ENCODE peak calls at places on chromosomes 12 and 14, in four cellular contexts. N, R, D and U are unnamed samples.

GRCh38 chr12:57262126-57262822 is 11.3 kb upstream of the STAC3 start:
- DNase-seq in N (no peak), R (no peak), D (no peak), U (no peak)

GRCh38 chr12:64618953-64619590 is 8.8 kb downstream of the RASSF3 start:
- DNase-seq in N (no peak), R (peak; percentile 76), D (no peak), U (no peak)

GRCh38 chr12:15530361-15530760 is 208.1 kb downstream of the PTPRO start:
- DNase-seq in N (no peak), R (no peak), D (no peak), U (no peak)

GRCh38 chr12:85963322-85963721 is 89.2 kb downstream of the NTS start:
- DNase-seq in N (no peak), R (no peak), D (no peak), U (no peak)

GRCh38 chr12:113936460-113936859 is 29.7 kb downstream of the RBM19 start:
- DNase-seq in N (no peak), R (no peak), D (no peak), U (peak; percentile 24)

GRCh38 chr14:99257673-99258221 is 14.2 kb downstream of the BCL11B start:
- DNase-seq in N (no peak), R (no peak), D (no peak), U (no peak)

GRCh38 chr12:21296751-21297406 is 37.8 kb downstream of the SLCO1A2 start:
- DNase-seq in N (no peak), R (peak; percentile 8), D (no peak), U (peak; percentile 16)

GRCh38 chr12:120100630-120101029 is 15.9 kb downstream of the RAB35 start:
- DNase-seq in N (no peak), R (no peak), D (no peak), U (no peak)

GRCh38 chr12:89507015-89507824 is 17.4 kb downstream of the GALNT4 start:
- DNase-seq in N (no peak), R (no peak), D (peak; percentile 43), U (peak; percentile 29)

GRCh38 chr14:105138551-105139111 is 29.9 kb downstream of the JAG2 start:
- DNase-seq in N (no peak), R (no peak), D (no peak), U (no peak)

GRCh38 chr14:98227000-98227726 is 1044.8 kb downstream of the BCL11B start:
- DNase-seq in N (no peak), R (no peak), D (no peak), U (no peak)

GRCh38 chr12:79058342-79058741 is 193.8 kb downstream of the SYT1 start:
- DNase-seq in N (no peak), R (no peak), D (peak; percentile 13), U (peak; percentile 7)

GRCh38 chr12:71642264-71642663 is 21.4 kb downstream of the ZFC3H1 start:
- DNase-seq in N (no peak), R (no peak), D (no peak), U (no peak)

GRCh38 chr12:47194501-47194900 is 114.7 kb upstream of the AMIGO2 start:
- DNase-seq in N (no peak), R (peak; percentile 75), D (no peak), U (no peak)

GRCh38 chr12:66438601-66439000 is 136.3 kb downstream of the HELB start:
- DNase-seq in N (no peak), R (no peak), D (no peak), U (no peak)

GRCh38 chr12:121800694-121801600 is 2.9 kb upstream of the SETD1B start:
- DNase-seq in N (no peak), R (peak; percentile 83), D (no peak), U (no peak)

GRCh38 chr12:59268295-59268809 is 327.5 kb upstream of the SLC16A7 start:
- DNase-seq in N (no peak), R (no peak), D (no peak), U (no peak)

DNA sequence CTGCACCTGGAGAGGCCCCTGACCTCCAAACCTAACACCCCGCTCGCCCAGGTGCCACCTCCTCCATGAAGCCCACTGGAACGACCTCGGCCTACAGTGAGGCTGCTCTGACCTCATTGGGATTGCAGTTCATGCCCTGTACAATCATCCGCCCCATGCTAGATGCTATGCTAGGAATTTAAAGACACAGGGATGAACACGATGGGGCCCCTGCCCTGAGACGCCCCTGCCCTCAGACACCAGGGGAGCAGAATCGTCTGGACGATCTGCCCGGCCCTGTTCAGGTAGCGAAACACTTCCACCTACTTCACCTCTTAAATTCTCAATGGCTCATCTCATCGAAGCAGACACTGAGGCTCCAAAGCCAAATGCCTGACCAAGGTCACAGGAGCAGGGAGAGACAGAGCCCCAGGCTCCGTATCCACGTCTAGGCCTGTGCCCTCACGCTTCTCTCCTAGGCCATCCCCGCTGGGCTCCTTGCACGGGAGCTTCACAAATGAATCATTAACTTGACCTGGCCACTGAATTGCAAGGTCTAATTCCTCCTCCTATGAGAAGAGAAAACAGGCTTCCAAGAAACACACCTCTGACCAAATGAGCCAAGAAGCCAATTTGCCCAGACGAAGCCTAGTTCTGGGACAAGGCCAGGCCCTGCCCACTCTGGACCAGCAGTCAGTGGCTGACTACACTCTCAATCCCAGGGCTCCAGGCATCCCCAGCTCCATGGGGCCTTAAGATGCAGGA is 35.2 kb downstream of the SCARB1 start:
- DNase-seq in N (no peak), R (no peak), D (peak; percentile 87), U (peak; percentile 95)
- TF ChIP-seq RNF2 in N (no peak), R (no peak), D (no peak), U (no peak)

GRCh38 chr12:2250797-2251196 is 198.0 kb downstream of the CACNA1C start:
- DNase-seq in N (no peak), R (no peak), D (no peak), U (no peak)
- TF ChIP-seq RNF2 in N (no peak), R (no peak), D (no peak), U (no peak)

GRCh38 chr14:68486809-68487208 is 306.1 kb downstream of the ZFP36L1 start:
- DNase-seq in N (no peak), R (no peak), D (no peak), U (no peak)
- TF ChIP-seq RNF2 in N (no peak), R (no peak), D (no peak), U (no peak)

GRCh38 chr14:65461730-65462129 is 49.2 kb downstream of the FUT8 start:
- DNase-seq in N (no peak), R (no peak), D (no peak), U (no peak)

GRCh38 chr14:65465584-65465983 is 53.1 kb downstream of the FUT8 start:
- DNase-seq in N (no peak), R (no peak), D (no peak), U (no peak)

DNA sequence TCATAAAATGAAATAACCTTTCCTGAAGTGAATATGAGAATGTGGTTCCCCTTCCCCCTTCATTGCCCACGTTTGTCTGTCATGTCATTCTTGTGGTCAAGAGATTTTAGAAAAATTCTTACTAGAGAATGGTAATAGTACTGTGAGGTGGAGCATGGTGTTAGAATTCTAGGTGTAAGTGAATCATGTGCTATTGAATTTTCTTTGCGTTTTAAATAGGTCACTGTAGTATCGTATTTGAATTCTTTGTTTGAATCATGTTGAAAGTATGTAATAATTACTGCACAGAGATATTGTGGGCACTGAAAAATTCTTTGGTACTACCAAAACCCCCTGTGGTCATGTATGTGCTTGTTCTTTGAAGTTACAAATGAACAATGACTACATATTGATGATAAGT is 49.9 kb downstream of the FUT8 start:
- DNase-seq in N (no peak), R (no peak), D (no peak), U (no peak)
- TF ChIP-seq RNF2 in N (no peak), R (no peak), D (no peak), U (no peak)

GRCh38 chr12:2443766-2444165 is 351.0 kb upstream of the FKBP4 start:
- DNase-seq in N (no peak), R (no peak), D (no peak), U (no peak)
- TF ChIP-seq RNF2 in N (no peak), R (no peak), D (no peak), U (no peak)

GRCh38 chr12:109764776-109765492 is 51.3 kb downstream of the FAM222A start:
- DNase-seq in N (no peak), R (no peak), D (no peak), U (no peak)

GRCh38 chr12:109764123-109764522 is 50.5 kb downstream of the FAM222A start:
- DNase-seq in N (no peak), R (peak; percentile 15), D (no peak), U (no peak)

GRCh38 chr12:109767456-109767855 is 53.8 kb downstream of the FAM222A start:
- DNase-seq in N (no peak), R (no peak), D (no peak), U (no peak)

GRCh38 chr12:109766251-109766778 is 52.7 kb downstream of the FAM222A start:
- DNase-seq in N (no peak), R (no peak), D (no peak), U (no peak)

DNA sequence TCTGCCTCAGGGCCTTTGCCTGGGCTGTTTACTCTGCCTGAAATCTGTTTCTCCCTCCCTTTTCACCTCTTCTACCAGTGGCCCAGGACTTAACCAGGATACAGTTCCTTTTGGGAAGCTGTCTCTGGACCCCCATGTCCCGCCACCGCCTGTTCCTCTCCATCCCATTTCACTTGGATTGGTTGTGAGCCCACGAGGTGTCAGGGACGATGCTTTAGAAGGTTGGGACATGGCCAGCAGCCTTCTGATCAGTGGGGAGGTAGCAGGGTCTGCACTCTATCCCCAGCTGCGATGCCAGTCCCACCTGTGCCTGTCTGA is 51.8 kb downstream of the FAM222A start:
- DNase-seq in N (no peak), R (no peak), D (no peak), U (no peak)
- TF ChIP-seq RNF2 in N (no peak), R (no peak), D (no peak), U (no peak)

GRCh38 chr14:91184559-91184958 is 59.9 kb downstream of the GPR68 start:
- DNase-seq in N (no peak), R (no peak), D (no peak), U (no peak)

GRCh38 chr14:91187271-91187670 is 57.2 kb downstream of the GPR68 start:
- DNase-seq in N (no peak), R (no peak), D (no peak), U (no peak)

GRCh38 chr14:91186515-91187066 is 57.9 kb downstream of the GPR68 start:
- DNase-seq in N (no peak), R (no peak), D (no peak), U (no peak)

GRCh38 chr14:91190853-91191252 is 53.7 kb downstream of the GPR68 start:
- DNase-seq in N (no peak), R (no peak), D (no peak), U (no peak)

GRCh38 chr14:91185721-91186120 is 58.8 kb downstream of the GPR68 start:
- DNase-seq in N (no peak), R (no peak), D (no peak), U (no peak)
- TF ChIP-seq RNF2 in N (no peak), R (no peak), D (no peak), U (no peak)